ENCODE peak calls at places on chromosomes 2 and 18, in eight cellular contexts. Y is GM13976, U is adrenal gland, K is hepatocyte, S is AG10803, R is pancreas, H is B cell, X is fibroblast of mammary gland. P is an unnamed sample.

GRCh38 chr2:64478502-64479230 is 24.7 kb downstream of the LGALSL start:
- DNase-seq in Y (no peak), S (no peak), X (no peak), K (no peak), R (no peak), H (no peak), U (no peak), P (no peak)

GRCh38 chr2:134405641-134406081 is 151.8 kb downstream of the MGAT5 start:
- DNase-seq in S (peak; percentile 67), H (no peak), U (no peak), Y (no peak), R (no peak), X (peak; percentile 90), K (no peak), P (no peak)

GRCh38 chr2:100291152-100291970 is 30.9 kb downstream of the LONRF2 start:
- DNase-seq in H (no peak), R (peak; percentile 76), Y (no peak), K (peak; percentile 93), X (peak; percentile 98), U (peak; percentile 98), S (peak; percentile 87), P (peak; percentile 72)

GRCh38 chr2:240356700-240357640 is 78.5 kb upstream of the GPC1 start:
- DNase-seq in R (no peak), X (no peak), K (no peak), Y (no peak), U (no peak), S (no peak), H (no peak), P (no peak)

GRCh38 chr2:132760405-132760804 is 90.4 kb upstream of the LYPD1 start:
- DNase-seq in H (no peak), S (no peak), U (no peak), Y (no peak), K (no peak), R (no peak), X (no peak), P (no peak)

GRCh38 chr2:188524519-188525113 is 232.9 kb downstream of the GULP1 start:
- DNase-seq in X (peak; percentile 75), Y (peak; percentile 19), R (peak; percentile 11), H (no peak), U (peak; percentile 38), S (peak; percentile 62), K (peak; percentile 72), P (peak; percentile 63)

GRCh38 chr2:231672617-231673347 is 35.5 kb upstream of the PTMA start:
- DNase-seq in Y (peak; percentile 84), H (peak; percentile 86), R (no peak), U (peak; percentile 55), X (peak; percentile 28), S (peak; percentile 48), K (peak; percentile 81), P (peak; percentile 62)

GRCh38 chr2:216596234-216596985 is 36.8 kb upstream of the IGFBP2 start:
- DNase-seq in X (peak; percentile 90), R (no peak), Y (no peak), U (peak; percentile 34), K (peak; percentile 62), H (no peak), S (peak; percentile 95), P (no peak)

GRCh38 chr2:224646242-224646846 is 61.2 kb upstream of the CUL3 start:
- DNase-seq in X (peak; percentile 28), H (peak; percentile 42), R (no peak), S (no peak), U (no peak), K (no peak), Y (peak; percentile 26), P (peak; percentile 13)

GRCh38 chr2:105701042-105701441 is 43.7 kb upstream of the NCK2 start:
- DNase-seq in S (no peak), K (no peak), U (no peak), X (no peak), Y (no peak), R (no peak), H (no peak), P (no peak)

GRCh38 chr2:47204691-47205090 is 49.6 kb upstream of the STPG4 start:
- DNase-seq in X (no peak), R (no peak), U (no peak), S (no peak), H (no peak), K (no peak), Y (no peak), P (no peak)

GRCh38 chr2:120094795-120095194 is 81.9 kb downstream of the EPB41L5 start:
- DNase-seq in R (no peak), X (no peak), K (no peak), Y (no peak), U (no peak), S (no peak), H (no peak), P (no peak)

GRCh38 chr2:233829193-233830110 is 24.9 kb downstream of the HJURP start:
- DNase-seq in Y (no peak), X (no peak), H (no peak), S (no peak), R (no peak), K (no peak), U (no peak), P (no peak)

GRCh38 chr2:56369316-56369715 is 185.5 kb downstream of the CCDC85A start:
- DNase-seq in S (peak; percentile 25), K (no peak), H (no peak), R (no peak), Y (no peak), X (peak; percentile 30), U (no peak), P (no peak)

GRCh38 chr2:113112438-113112837 is 15.0 kb upstream of the IL1RN start:
- DNase-seq in H (no peak), R (no peak), X (no peak), U (no peak), K (no peak), S (no peak), Y (no peak), P (no peak)

GRCh38 chr2:135059577-135059976 is 7.5 kb downstream of the RAB3GAP1 start:
- DNase-seq in U (no peak), H (no peak), X (no peak), Y (no peak), K (no peak), S (no peak), R (no peak), P (no peak)

GRCh38 chr2:122851972-122852531 is 1096.6 kb downstream of the TSN start:
- DNase-seq in H (no peak), Y (no peak), K (no peak), R (no peak), U (no peak), S (no peak), X (no peak), P (no peak)

GRCh38 chr2:169422120-169422519 is 57.2 kb upstream of the BBS5 start:
- DNase-seq in R (no peak), H (no peak), S (no peak), K (no peak), U (no peak), X (no peak), Y (no peak), P (no peak)

GRCh38 chr18:46859855-46860254 is 57.5 kb downstream of the PIAS2 start:
- DNase-seq in S (peak; percentile 15), Y (peak; percentile 36), R (no peak), U (no peak), X (peak; percentile 25), H (no peak), K (no peak), P (no peak)

GRCh38 chr2:66058675-66059074 is 376.2 kb upstream of the MEIS1 start:
- DNase-seq in R (no peak), U (no peak), X (no peak), Y (no peak), H (no peak), K (no peak), S (no peak), P (no peak)
- TF ChIP-seq CTCF in R (no peak), U (no peak), X (no peak), Y (no peak), H (no peak), K (no peak), S (no peak), P (no peak)

DNA sequence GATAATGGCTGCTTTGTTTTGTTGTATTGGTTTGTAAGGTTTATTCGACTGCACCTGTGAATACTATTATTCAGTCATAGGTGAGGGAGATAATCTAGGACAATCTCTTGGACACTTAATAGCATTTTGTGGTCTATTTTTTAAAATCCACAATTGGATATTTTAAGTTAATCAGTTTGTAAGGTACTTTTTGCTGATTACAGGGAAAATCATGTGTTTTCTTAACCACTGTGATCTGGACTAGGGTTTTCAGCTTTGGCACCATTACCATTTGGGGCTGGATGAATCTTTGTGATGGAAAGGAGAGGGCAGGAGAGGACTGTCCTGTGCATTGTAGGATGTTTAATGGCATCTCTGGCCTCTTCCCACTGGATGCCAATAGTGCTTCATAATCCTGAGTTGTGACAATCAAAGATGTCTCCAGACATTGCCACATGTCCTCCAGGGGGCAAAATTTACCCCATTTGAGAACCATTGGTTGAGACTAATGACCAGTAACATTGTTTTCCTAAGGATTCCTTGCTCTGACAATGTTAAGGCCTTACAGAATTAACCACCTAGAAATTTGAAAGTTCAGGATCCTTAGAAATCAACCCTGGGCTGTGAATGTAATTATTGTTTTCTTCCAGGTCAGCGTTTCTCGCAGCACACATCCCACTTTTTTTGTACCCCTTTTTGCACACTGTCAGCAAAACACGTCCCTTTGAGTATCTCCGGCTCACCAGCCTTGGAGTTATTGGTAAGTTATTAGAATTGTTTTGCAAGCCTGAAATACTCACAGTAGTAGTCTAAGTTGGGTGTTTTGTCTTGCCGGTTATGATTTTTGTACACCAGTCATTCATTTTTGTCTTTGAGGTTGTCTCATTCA is 15.6 kb downstream of the CNOT9 start:
- DNase-seq in R (no peak), Y (no peak), U (no peak), S (no peak), H (no peak), K (no peak), X (no peak), P (no peak)
- TF ChIP-seq CTCF in R (no peak), Y (no peak), U (no peak), S (no peak), H (peak; percentile 14), K (no peak), X (peak; percentile 2), P (no peak)

GRCh38 chr2:236623816-236624215 is 54.2 kb downstream of the ACKR3 start:
- DNase-seq in Y (no peak), S (no peak), X (no peak), H (no peak), U (no peak), R (no peak), K (no peak), P (no peak)
- TF ChIP-seq CTCF in Y (no peak), S (no peak), X (no peak), H (no peak), U (no peak), R (no peak), K (no peak), P (no peak)

GRCh38 chr2:142794850-142795249 is 82.6 kb upstream of the KYNU start:
- DNase-seq in H (no peak), X (no peak), U (no peak), Y (no peak), S (no peak), R (no peak), K (no peak), P (no peak)
- TF ChIP-seq CTCF in H (no peak), X (no peak), U (no peak), Y (no peak), S (no peak), R (no peak), K (no peak), P (no peak)

DNA sequence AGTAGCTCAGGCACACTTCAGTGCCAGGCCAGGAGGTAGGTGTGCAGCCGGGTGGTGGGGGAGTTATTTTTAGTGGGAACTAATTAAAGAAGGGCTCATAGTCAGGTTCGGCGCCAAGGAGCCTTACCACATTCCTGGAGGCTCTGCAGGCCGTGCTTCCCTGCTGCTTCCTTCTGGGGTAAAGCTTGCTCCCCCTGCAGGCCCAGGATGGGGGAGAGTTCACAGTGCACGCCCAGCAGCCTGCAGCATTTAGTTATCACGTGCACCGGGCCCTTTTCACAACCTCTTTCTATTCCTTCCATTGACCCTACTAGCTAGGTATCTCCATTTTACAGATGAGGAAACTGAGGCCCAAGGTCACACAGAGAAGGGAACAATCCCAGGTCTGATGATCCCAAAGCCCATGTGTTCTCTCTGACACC is 2.5 kb downstream of the KCNF1 start:
- DNase-seq in H (no peak), K (peak; percentile 33), Y (no peak), X (no peak), U (no peak), S (no peak), R (no peak), P (peak; percentile 44)
- TF ChIP-seq CTCF in H (no peak), K (no peak), Y (no peak), X (peak; percentile 17), U (no peak), S (no peak), R (no peak), P (no peak)